ENCODE peak calls at places on chromosomes 1 and 21, in four cellular contexts. O is HCT116, K is colonic mucosa, M is left lung. F is an unnamed sample. For H3K4me1, H3K9me3 and H3K36me3, the result is how much of the 10 kb centered on the place peaks cover.

GRCh38 chr1:67534627-67535065 is 104.4 kb upstream of the SERBP1 start:
- DNase-seq in M (no peak), K (no peak), O (no peak), F (peak)

GRCh38 chr1:19425643-19426245 is 59.6 kb downstream of the CAPZB start:
- DNase-seq in K (peak), M (no peak), O (no peak), F (no peak)

GRCh38 chr1:22662318-22662717 is 9.3 kb downstream of the C1QB start:
- DNase-seq in M (no peak), O (peak), K (no peak), F (no peak)

GRCh38 chr1:19411612-19412011 is 73.7 kb downstream of the CAPZB start:
- DNase-seq in O (no peak), M (no peak), K (no peak), F (no peak)

GRCh38 chr1:206766251-206766856 is 4.2 kb upstream of the IL19 start:
- DNase-seq in M (peak), O (no peak), K (peak), F (peak)

GRCh38 chr1:167820684-167821355 is 93.1 kb downstream of the ADCY10 start:
- DNase-seq in O (no peak), M (no peak), K (no peak), F (no peak)

GRCh38 chr1:7379445-7379971 is 391.6 kb upstream of the VAMP3 start:
- DNase-seq in K (peak), M (peak), O (no peak), F (peak)

GRCh38 chr1:59408608-59409007 is 111.7 kb downstream of the FGGY start:
- DNase-seq in K (no peak), O (no peak), M (no peak), F (peak)

GRCh38 chr1:26031903-26032220 is 10.3 kb downstream of the EXTL1 start:
- DNase-seq in O (no peak), K (no peak), M (no peak), F (no peak)

DNA sequence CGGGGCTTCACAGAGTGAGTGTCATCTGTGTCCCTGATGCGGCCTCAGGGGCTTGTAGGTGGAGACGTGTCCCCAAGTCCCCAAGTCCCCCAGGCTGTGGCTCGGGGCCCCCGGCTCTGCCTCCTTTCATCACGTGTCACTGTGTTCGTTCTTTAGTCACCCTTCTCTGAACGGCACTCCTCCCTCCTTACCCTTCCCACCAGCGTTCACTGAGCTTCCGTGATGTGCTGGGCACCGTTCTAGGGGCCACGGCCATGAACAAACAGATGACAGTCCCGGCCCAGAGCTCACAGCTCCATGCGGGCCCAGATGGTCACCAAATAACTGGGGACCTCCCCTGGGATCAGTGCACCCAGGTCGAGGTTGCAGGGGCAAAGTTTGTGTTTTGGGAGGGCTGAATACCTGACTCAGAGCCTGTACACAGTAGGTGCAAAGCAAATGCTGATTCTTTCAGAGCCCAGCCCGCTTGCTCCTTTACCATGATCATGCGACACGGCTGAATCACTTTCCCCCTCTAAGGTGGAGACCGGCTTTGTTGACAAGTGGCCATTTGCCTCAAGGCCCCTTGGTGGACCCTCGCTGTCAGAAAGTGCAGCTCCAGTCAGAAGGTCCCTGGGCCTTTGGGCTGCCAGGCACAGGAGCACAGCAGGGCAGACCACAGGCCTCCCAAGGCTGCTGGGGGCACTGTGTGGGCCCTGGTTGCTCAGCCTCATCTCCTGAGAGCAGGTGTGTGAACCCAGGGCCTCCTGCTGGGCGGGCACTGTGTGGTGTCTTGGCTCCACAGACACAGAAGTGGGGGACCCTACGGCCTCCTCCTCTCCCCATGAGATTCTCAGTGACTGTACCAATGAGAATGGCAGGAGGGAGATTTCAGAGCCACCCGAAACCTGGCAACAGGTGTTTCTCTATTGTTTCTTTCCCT is 592.5 kb downstream of the PTPRU start:
- DNase-seq in M (no peak), K (no peak), O (no peak), F (no peak)
- H3K4me1 ChIP-seq in M (under half), K (under half), O (under half), F (under half)

GRCh38 chr1:18373882-18374493 is 106.7 kb upstream of the KLHDC7A start:
- DNase-seq in M (no peak), O (no peak), K (peak), F (no peak)
- H3K9me3 ChIP-seq in M (under half), O (under half), K (under half), F (under half)

DNA sequence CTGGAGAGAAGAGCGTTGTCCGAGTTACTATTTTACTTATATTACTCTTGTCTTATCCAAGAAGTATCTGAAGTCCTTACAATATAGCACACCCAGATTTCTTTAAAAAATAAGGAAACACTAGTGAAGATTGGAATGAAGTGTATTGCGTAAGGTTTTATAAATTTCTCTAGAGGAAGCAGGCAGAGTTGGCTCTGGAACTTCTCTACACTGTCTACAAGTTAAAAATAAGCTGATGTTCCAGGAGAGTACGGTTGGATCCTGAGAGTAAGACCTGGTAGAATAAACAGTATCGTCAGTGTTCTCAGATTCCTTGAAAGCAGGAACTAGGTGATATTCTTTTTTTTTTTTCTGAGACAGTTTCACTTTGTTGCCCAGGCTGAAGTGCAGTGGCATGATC is 107.8 kb downstream of the USP25 start:
- DNase-seq in K (no peak), O (no peak), M (no peak), F (peak)
- H3K36me3 ChIP-seq in K (under half), O (under half), M (under half), F (under half)

GRCh38 chr1:155962599-155963211 is 15.6 kb downstream of the ARHGEF2 start:
- DNase-seq in K (peak), O (no peak), M (no peak), F (no peak)
- H3K4me1 ChIP-seq in K (under half), O (under half), M (half or more), F (under half)

DNA sequence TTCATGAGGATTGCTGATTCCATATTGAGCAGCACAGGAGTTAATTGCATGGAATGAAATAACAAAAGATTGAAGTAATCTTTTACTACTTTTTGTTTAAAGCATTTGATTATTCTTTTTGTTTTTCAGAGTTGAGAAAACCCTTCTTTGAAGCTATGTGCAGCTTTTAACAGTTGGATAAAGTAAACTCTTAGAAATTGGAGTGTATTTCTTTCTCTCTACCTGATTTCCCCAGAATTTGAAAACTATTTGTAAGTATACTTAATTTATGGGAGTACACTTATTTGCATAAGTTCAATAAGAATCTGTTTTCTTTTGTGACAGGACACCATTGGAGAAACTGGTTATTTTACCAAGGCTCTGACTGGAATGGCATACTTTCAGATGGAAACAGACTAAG is 133.6 kb downstream of the TRIM33 start:
- DNase-seq in M (no peak), O (no peak), K (no peak), F (no peak)
- H3K9me3 ChIP-seq in M (half or more), O (under half), K (under half), F (under half)

F was measured in adipocyte.